ENCODE peak calls at places on chromosomes 4 and X, in four cellular contexts. One of them, this sample, is unnamed. For H3K4me1, the result is how much of the 10 kb centered on the place peaks cover.

GRCh38 chr4:100311181-100311580 is 120.9 kb upstream of the DDIT4L start:
- DNase-seq in effector memory CD4-positive, alpha-beta T cell: no peak
- DNase-seq in endodermal cell: peak
- DNase-seq in thyroid gland: no peak
- DNase-seq in this sample: no peak

GRCh38 chr4:26048378-26048882 is 134.4 kb downstream of the SMIM20 start:
- DNase-seq in effector memory CD4-positive, alpha-beta T cell: no peak
- DNase-seq in thyroid gland: no peak
- DNase-seq in endodermal cell: no peak
- DNase-seq in this sample: no peak

GRCh38 chr4:171017596-171017995 is 795.6 kb upstream of the GALNTL6 start:
- DNase-seq in effector memory CD4-positive, alpha-beta T cell: no peak
- DNase-seq in thyroid gland: no peak
- DNase-seq in endodermal cell: no peak
- DNase-seq in this sample: no peak

GRCh38 chr4:149293233-149293632 is 522.4 kb downstream of the IQCM start:
- DNase-seq in thyroid gland: no peak
- DNase-seq in effector memory CD4-positive, alpha-beta T cell: no peak
- DNase-seq in endodermal cell: no peak
- DNase-seq in this sample: no peak

GRCh38 chr4:56147371-56147770 is 198.6 kb downstream of the CEP135 start:
- DNase-seq in endodermal cell: no peak
- DNase-seq in thyroid gland: no peak
- DNase-seq in effector memory CD4-positive, alpha-beta T cell: no peak
- DNase-seq in this sample: no peak

GRCh38 chr4:80307183-80307735 is 28.3 kb upstream of the CFAP299 start:
- DNase-seq in effector memory CD4-positive, alpha-beta T cell: no peak
- DNase-seq in endodermal cell: no peak
- DNase-seq in thyroid gland: no peak
- DNase-seq in this sample: no peak

GRCh38 chrX:123779908-123780396 is 47.1 kb upstream of the THOC2 start:
- DNase-seq in effector memory CD4-positive, alpha-beta T cell: no peak
- DNase-seq in thyroid gland: no peak
- DNase-seq in endodermal cell: no peak
- DNase-seq in this sample: no peak

GRCh38 chrX:54495814-54496516 is at the start of gene FGD1:
- DNase-seq in thyroid gland: peak
- DNase-seq in endodermal cell: peak
- DNase-seq in effector memory CD4-positive, alpha-beta T cell: peak
- DNase-seq in this sample: peak

GRCh38 chr4:110198472-110199419 is at the start of gene ELOVL6:
- DNase-seq in thyroid gland: peak
- DNase-seq in effector memory CD4-positive, alpha-beta T cell: no peak
- DNase-seq in endodermal cell: peak
- DNase-seq in this sample: peak
- H3K4me1 ChIP-seq in thyroid gland: under half
- H3K4me1 ChIP-seq in effector memory CD4-positive, alpha-beta T cell: under half
- H3K4me1 ChIP-seq in endodermal cell: under half
- H3K4me1 ChIP-seq in this sample: under half

DNA sequence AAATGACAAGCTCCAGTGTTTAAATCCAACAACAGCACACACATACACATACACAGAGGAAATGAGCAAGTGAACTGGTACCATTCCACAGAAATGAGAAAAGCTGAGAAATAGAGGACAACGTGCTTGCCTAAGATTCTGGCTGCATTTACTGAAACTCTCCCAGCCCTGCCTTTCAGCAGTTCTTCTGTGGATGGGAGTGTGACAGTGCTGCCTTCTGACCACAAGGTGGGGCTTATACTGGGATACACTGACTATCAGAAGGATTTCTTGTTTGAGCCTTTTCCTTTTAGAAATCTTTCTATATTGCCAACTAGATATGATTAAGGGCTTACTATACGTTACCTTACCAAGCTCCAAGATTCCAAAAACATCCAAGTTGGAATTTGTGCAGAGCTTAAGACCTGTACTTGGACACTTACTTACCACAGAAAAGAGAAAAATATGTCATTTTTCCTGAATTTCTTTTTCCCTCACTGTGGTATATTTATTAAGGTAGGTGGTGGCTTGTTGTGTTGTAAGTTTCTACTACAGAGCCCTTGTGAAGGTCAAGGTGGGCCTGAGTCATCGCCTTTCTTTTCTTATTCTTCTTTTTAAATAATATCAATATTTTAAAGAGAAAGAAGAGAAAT is 10.7 kb upstream of the CXCL8 start:
- DNase-seq in effector memory CD4-positive, alpha-beta T cell: no peak
- DNase-seq in thyroid gland: peak
- DNase-seq in endodermal cell: peak
- DNase-seq in this sample: no peak
- H3K4me1 ChIP-seq in effector memory CD4-positive, alpha-beta T cell: under half
- H3K4me1 ChIP-seq in thyroid gland: under half
- H3K4me1 ChIP-seq in endodermal cell: under half
- H3K4me1 ChIP-seq in this sample: under half

DNA sequence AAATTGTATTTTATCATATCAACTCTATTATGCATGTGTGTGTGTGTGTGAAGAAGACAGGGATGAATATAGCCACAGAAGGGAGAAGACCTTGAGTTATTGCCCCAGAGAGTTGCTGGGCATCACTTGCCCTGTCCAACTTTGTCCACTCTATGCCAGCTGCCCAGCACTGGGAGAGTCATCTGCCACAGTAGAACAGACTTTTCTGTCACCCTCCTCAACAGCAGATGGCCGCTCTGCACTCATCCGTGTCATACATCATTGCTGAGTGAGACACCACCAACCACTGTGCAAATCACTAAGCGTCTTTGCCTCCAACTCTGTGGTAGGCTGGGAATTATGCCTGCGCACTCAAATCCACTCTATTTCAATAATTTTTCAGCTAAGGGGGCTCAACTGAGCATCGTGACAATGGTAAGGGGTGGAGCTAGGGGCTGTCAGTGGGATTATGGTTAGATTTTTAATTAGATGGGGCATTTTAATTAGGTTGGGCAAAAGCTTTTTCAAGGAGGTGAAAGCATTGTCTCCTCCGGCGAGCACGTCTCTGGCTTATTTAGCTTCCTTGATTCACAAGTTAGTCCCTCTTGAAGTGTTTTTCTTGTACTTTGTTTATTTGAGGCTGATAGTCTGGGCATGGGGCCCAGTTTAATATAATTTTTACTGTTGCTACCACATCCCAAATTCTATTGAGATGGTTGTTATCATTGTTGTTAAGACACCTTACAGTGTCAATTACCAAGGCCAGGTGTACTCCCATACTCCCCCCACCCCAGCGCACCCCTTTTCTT is 100.1 kb upstream of the KLF3 start:
- DNase-seq in thyroid gland: peak
- DNase-seq in endodermal cell: no peak
- DNase-seq in effector memory CD4-positive, alpha-beta T cell: no peak
- DNase-seq in this sample: no peak
- H3K4me1 ChIP-seq in thyroid gland: under half
- H3K4me1 ChIP-seq in endodermal cell: under half
- H3K4me1 ChIP-seq in effector memory CD4-positive, alpha-beta T cell: under half
- H3K4me1 ChIP-seq in this sample: under half

GRCh38 chrX:20143539-20143938 is 1.9 kb upstream of the EIF1AX start:
- DNase-seq in endodermal cell: no peak
- DNase-seq in thyroid gland: no peak
- DNase-seq in effector memory CD4-positive, alpha-beta T cell: no peak
- DNase-seq in this sample: no peak
- H3K4me1 ChIP-seq in endodermal cell: under half
- H3K4me1 ChIP-seq in thyroid gland: under half
- H3K4me1 ChIP-seq in effector memory CD4-positive, alpha-beta T cell: under half
- H3K4me1 ChIP-seq in this sample: under half

DNA sequence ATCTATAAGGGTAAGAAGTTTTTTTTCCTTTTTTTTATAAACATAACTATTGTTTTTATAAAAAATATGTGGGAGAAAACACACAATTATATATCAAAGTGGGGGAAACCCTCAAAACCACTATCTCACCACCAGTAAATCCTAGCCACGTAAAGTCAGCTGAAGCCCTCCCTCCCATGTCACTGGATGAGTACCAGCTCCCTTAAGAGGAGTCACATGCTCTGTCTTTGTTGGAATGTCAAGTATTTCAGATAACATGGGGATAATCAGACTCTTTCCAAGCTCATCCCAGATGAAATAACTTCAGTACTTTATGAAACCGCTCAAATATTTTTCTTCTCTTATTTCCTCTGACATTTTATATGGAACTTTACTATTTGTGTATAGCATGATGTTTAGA is 2.4 kb downstream of the MYOZ2 start:
- DNase-seq in endodermal cell: no peak
- DNase-seq in effector memory CD4-positive, alpha-beta T cell: no peak
- DNase-seq in thyroid gland: no peak
- DNase-seq in this sample: no peak
- H3K4me1 ChIP-seq in endodermal cell: under half
- H3K4me1 ChIP-seq in effector memory CD4-positive, alpha-beta T cell: under half
- H3K4me1 ChIP-seq in thyroid gland: under half
- H3K4me1 ChIP-seq in this sample: under half

GRCh38 chr4:153489856-153490558 is 23.8 kb downstream of the TMEM131L start:
- DNase-seq in thyroid gland: no peak
- DNase-seq in effector memory CD4-positive, alpha-beta T cell: no peak
- DNase-seq in endodermal cell: peak
- DNase-seq in this sample: no peak
- H3K4me1 ChIP-seq in thyroid gland: under half
- H3K4me1 ChIP-seq in effector memory CD4-positive, alpha-beta T cell: half or more
- H3K4me1 ChIP-seq in endodermal cell: under half
- H3K4me1 ChIP-seq in this sample: half or more

This sample was measured in CD4-positive, alpha-beta memory T cell.